ENCODE peak calls at places on chromosomes 11 and 22, in six cellular contexts. X, V, E, O, B and P are unnamed samples.

GRCh38 chr11:34251640-34251980 is 106.2 kb downstream of the ABTB2 start:
- DNase-seq in X (no peak), V (no peak), E (no peak), O (no peak), B (no peak), P (no peak)

GRCh38 chr11:121298770-121299169 is 6.2 kb downstream of the SC5D start:
- DNase-seq in X (no peak), V (no peak), E (no peak), O (peak), B (no peak), P (no peak)

GRCh38 chr22:17303840-17304779 is 65.2 kb upstream of the CECR2 start:
- DNase-seq in X (no peak), V (peak), E (no peak), O (no peak), B (no peak), P (no peak)

GRCh38 chr11:4134844-4135243 is 40.2 kb downstream of the RRM1 start:
- DNase-seq in X (peak), V (no peak), E (no peak), O (no peak), B (no peak), P (no peak)

GRCh38 chr11:91104237-91104636 is 881.4 kb upstream of the CHORDC1 start:
- DNase-seq in X (no peak), V (no peak), E (no peak), O (no peak), B (no peak), P (no peak)

GRCh38 chr11:65655570-65656332 is 7.0 kb downstream of the RELA start:
- DNase-seq in X (no peak), V (no peak), E (no peak), O (no peak), B (no peak), P (no peak)

GRCh38 chr22:34592341-34592740 is 473.6 kb upstream of the ISX start:
- DNase-seq in X (no peak), V (no peak), E (no peak), O (no peak), B (no peak), P (no peak)

GRCh38 chr11:64321533-64321932 is 3.6 kb downstream of the PRDX5 start:
- DNase-seq in X (no peak), V (no peak), E (no peak), O (no peak), B (no peak), P (no peak)

GRCh38 chr11:64870176-64870892 is 8.1 kb downstream of the EHD1 start:
- DNase-seq in X (peak), V (no peak), E (peak), O (no peak), B (no peak), P (no peak)

GRCh38 chr11:991711-992307 is 44.7 kb downstream of the MUC6 start:
- DNase-seq in X (no peak), V (no peak), E (no peak), O (no peak), B (no peak), P (no peak)

GRCh38 chr11:66881436-66881835 is 24.6 kb downstream of the LRFN4 start:
- DNase-seq in X (no peak), V (no peak), E (no peak), O (no peak), B (no peak), P (no peak)

GRCh38 chr22:39087881-39088687 is 9.0 kb upstream of the APOBEC3H start:
- DNase-seq in X (no peak), V (no peak), E (peak), O (peak), B (no peak), P (peak)

GRCh38 chr11:86185346-86185745 is 59.2 kb upstream of the EED start:
- DNase-seq in X (no peak), V (no peak), E (no peak), O (no peak), B (no peak), P (no peak)

GRCh38 chr11:687751-688150 is 7.3 kb downstream of the DEAF1 start:
- DNase-seq in X (no peak), V (no peak), E (no peak), O (no peak), B (no peak), P (no peak)

GRCh38 chr11:18588297-18589252 is at the start of gene UEVLD:
- DNase-seq in X (peak), V (peak), E (peak), O (peak), B (peak), P (peak)

GRCh38 chr11:66617148-66617814 is 851 bp downstream of the RBM14 start:
- DNase-seq in X (no peak), V (no peak), E (no peak), O (no peak), B (no peak), P (no peak)

GRCh38 chr11:121520243-121521144 is 67.7 kb upstream of the SORL1-AS1 start:
- DNase-seq in X (no peak), V (no peak), E (no peak), O (no peak), B (no peak), P (no peak)

GRCh38 chr11:116606060-116606459 is 166.7 kb downstream of the BUD13 start:
- DNase-seq in X (no peak), V (no peak), E (no peak), O (no peak), B (no peak), P (no peak)

GRCh38 chr22:39220897-39221850 is 23.6 kb downstream of the PDGFB start:
- DNase-seq in X (no peak), V (no peak), E (no peak), O (no peak), B (no peak), P (no peak)

GRCh38 chr11:86370922-86371614 is 3.6 kb upstream of the CCDC81 start:
- DNase-seq in X (peak), V (no peak), E (no peak), O (peak), B (no peak), P (no peak)

DNA sequence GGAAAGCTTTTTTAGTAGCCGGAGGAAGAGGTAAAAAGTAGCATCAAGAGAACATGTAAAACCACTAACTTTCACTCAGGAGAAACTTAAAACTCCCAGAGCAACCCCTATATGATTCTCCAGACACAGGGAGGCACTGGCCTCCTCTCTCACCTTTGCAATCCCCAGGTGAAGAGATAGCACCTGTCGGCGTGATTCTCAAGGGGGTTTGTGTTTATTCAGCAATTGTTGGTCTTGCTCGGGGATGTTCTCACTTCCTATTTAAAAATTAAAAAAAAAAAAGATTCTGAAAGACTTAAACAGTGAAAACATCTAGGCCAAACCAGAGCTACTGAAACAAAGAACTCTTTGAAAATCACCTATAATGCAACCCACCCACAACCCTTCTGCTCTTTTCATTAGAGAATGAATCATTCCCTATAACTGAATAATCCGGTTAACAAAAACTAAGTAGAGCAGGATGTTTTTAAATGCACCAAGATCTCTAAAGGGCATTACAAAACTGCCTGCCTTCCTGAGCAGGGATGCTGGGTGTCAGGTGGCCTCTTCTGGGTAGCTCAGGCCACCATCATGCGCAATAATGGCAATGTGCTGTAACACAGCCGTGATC is 24.9 kb downstream of the DHCR7 start:
- DNase-seq in X (no peak), V (no peak), E (no peak), O (no peak), B (no peak), P (no peak)
- TF ChIP-seq CREB1 in X (no peak), V (no peak), E (no peak), O (no peak), B (no peak), P (no peak)

DNA sequence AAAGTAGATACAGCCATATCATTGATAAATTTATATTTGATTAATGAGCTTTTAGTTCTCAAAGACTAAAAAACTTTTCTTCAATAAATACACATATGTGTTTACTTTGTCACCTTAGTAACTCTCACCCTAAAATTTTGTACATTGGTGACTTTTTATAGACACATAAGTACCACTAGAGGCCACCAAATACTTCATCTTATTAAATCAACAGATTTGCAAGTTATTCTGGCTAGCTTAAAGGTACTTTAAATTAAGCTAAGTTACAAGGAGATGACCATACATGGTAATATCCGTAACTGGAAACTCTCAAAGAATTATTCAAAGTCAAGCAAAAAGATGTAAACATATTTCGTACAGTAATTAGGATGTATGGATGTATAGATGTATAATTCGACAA is 112.2 kb downstream of the SBF2 start:
- DNase-seq in X (peak), V (no peak), E (no peak), O (peak), B (no peak), P (no peak)
- TF ChIP-seq CREB1 in X (no peak), V (no peak), E (no peak), O (no peak), B (no peak), P (no peak)

DNA sequence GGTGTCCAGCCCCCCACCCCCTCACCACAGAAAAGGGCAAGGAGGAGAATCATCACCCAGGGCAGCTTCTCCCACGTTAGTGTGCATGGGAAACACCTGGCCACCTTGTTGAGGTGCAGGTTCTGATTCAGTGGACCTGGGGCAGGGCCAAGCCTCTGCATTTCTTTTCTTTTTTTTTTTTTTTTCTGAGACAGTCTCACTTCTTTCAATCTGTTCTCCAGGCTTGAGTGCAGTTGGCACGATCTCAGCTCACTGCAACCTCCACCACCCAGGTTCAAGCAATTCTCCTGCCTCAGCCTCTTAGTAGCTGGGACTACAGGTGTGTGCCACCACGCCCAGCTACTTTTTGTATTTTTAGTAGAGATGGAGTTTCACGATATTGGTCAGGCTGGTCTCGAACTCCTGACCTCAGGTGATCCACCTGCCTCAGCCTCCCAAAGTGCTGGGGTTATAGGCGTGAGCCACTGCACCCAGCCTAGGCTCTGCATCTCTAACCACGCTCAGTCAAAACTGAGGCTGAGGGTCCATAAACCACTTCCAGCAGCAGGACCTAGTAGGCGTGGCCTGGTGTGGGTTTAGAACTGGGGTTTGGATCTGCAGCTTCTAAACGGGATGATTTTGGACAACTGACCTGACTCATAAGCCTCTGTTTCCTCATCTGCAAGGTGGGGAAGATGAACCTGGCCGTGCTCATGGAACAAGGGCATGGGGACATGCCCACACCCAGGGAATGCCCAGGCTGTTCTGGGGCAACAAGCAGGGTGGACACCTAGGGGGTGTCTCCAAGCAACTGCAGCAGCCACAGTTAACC is 734 bp downstream of the ZP1 start:
- DNase-seq in X (no peak), V (no peak), E (no peak), O (no peak), B (no peak), P (no peak)
- TF ChIP-seq CREB1 in X (no peak), V (no peak), E (no peak), O (no peak), B (no peak), P (no peak)

GRCh38 chr11:123429851-123430735 is at the start of gene GRAMD1B:
- DNase-seq in X (no peak), V (no peak), E (no peak), O (peak), B (peak), P (peak)
- TF ChIP-seq CREB1 in X (no peak), V (peak), E (no peak), O (no peak), B (no peak), P (no peak)

DNA sequence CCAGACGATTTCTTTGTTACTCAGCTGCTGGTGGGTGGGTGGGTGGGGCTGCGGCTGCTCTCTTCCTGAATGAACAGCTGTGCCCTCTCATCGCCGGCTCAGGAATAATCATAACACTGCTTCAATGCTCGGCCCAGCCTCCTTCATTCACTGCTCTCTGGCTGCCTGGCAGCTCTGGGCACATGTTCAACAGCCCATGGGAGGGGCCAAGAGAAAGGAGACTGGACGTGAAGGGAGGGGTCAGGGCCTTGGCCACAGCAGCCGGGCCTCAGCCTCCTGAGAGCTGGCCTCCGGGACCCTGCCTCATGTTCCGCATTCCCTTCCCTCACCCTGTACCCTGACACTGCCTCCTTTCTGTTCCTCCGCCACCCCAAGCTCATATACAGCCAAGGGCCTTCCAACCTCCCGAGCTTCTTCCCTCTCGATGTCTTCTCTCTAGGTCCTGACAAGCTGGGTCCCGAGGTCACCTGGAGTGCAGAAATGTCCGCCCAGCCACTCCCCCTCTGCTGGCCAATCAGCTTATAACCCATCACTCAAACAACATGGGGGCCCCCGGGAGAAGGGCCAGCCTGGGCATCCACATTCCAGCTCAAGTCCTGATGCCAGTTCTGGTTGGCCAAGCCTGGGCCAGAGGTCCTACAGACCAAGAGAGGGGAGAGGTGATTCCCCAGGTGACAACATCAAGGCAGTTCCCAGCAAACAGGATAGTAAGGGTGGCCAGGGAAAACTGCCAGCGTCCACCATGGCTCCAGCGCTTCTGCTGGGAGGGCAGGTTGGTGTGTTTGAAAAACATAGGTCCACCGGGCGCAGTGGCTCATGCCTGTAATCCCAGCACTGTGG is 3.2 kb upstream of the CSDC2 start:
- DNase-seq in X (peak), V (no peak), E (peak), O (peak), B (no peak), P (peak)
- TF ChIP-seq CREB1 in X (no peak), V (no peak), E (no peak), O (no peak), B (no peak), P (no peak)

DNA sequence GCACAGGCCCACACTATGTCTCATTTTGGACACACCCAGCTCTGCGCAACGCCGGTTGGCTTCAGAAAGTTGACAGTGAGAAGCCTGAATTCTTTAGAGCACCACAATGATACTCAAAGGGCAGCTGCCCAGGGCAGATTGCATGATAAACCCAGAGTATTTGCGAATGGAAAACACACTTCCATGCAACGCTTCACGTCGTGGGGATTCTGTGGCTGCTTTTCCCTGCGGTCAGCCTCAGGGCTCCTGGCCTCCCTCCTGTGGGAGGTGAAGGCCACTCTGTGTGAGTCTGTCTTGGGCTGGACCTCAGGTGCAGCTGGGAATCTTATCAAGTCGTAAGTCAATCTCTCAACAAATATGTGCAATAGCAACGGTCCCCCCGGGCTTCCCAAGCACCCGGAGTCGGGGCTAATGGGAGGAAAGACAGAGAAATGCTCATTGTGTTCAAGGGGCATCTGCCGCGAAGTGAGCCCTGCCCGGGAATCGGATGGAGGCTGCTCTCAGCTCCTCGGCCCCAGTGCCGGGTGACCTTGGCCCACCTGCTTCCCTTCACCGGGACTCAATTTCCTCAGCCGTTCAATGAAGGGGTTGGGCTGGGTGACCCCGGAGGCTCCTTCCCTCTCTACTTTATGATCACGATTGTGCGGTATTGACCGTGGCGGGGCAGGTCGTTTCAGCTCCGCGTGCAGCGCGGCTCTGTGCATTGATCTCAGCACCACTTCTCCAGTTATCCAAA is 623.6 kb downstream of the BRD1 start:
- DNase-seq in X (no peak), V (no peak), E (no peak), O (no peak), B (no peak), P (peak)
- TF ChIP-seq CREB1 in X (no peak), V (no peak), E (no peak), O (no peak), B (no peak), P (no peak)

DNA sequence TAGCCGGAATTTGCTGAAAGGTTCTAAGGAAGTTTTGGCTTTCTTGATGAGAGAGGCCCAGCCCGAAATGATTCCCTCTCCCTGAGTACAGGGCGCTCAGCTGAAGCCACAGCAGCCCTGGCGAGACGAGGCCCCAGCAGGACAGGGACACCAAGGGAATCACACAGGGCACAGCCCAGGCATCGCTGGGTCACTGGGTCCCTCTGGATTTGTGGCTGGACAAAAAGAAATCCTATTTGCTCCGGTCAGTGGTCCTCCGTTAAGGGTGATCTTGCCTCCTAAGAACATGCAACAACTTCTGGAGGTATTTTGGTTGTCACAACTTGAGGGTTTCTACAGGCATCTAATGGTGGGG is 6.4 kb downstream of the FGF19 start:
- DNase-seq in X (no peak), V (no peak), E (no peak), O (no peak), B (no peak), P (no peak)
- TF ChIP-seq CREB1 in X (no peak), V (no peak), E (no peak), O (no peak), B (no peak), P (no peak)

DNA sequence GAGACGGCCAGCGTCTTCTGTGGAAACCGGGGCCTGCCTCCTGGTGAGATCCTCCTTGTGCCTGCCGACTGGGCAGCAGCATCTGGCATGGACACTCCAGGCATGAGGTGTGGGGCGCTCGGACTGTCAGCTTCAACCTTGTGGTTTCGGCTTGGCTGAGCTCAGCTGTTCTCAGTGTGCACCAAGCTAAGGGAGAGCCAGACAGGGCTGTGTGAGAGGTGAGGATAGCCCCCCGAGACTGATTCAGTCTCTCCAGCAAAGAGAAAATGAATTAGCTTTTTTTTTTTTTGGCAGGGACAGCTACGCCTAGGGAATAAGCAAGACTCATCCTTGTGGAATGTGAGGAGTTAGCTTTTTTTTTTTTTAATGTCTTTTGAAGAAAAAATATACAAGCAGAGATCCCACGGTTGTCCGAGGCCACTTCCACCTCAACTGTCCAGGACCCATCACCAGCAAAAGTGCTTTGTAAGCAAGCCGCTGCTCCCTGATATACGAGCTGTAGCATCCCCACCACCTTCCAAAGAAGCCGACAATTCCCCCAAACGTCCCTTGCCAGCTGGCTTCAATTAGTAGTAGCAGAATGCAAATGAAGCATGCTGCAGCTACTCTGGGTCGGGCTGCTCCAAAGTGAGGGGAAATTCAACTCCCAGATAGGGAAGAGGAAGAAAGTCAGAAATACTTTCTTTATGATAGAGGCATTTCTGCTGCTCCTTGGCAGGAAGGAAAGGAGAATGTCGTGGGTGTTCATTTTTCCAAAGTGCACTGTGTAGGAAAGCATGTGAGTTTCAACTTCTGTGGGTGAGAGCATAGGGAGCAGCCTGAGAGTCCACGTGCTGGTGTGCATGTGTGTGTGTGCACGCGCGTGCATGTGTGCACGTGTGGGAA is 9.8 kb upstream of the THY1 start:
- DNase-seq in X (no peak), V (no peak), E (no peak), O (peak), B (no peak), P (no peak)
- TF ChIP-seq CREB1 in X (no peak), V (no peak), E (no peak), O (no peak), B (no peak), P (no peak)